ENCODE peak calls at places on chromosomes 11 and 22, in six cellular contexts. X, B, K, Z, N and P are unnamed samples.
A peak's percentile ranks its signal among the peaks of the same experiment; 100 is the strongest.

GRCh38 chr11:59416613-59417012 is 9.6 kb downstream of the OR5A2 start:
- DNase-seq in X (no peak), B (no peak), K (no peak), Z (no peak), N (no peak), P (no peak)

GRCh38 chr11:111603633-111604130 is 1.4 kb downstream of the SIK2 start:
- DNase-seq in X (no peak), B (no peak), K (no peak), Z (no peak), N (peak; percentile 49), P (peak; percentile 17)

GRCh38 chr11:93481279-93481678 is 61.9 kb downstream of the SMCO4 start:
- DNase-seq in X (no peak), B (no peak), K (no peak), Z (no peak), N (no peak), P (no peak)

GRCh38 chr22:42313804-42314581 is 43.5 kb upstream of the TCF20 start:
- DNase-seq in X (peak; percentile 45), B (peak; percentile 95), K (peak; percentile 77), Z (no peak), N (peak; percentile 15), P (peak; percentile 76)

GRCh38 chr11:20601221-20601914 is 2.0 kb downstream of the SLC6A5 start:
- DNase-seq in X (no peak), B (no peak), K (no peak), Z (no peak), N (no peak), P (no peak)

GRCh38 chr11:117458275-117459120 is 130.8 kb downstream of the CEP164 start:
- DNase-seq in X (no peak), B (no peak), K (no peak), Z (no peak), N (no peak), P (no peak)

GRCh38 chr22:22519591-22519990 is 479 bp downstream of the ZNF280A start:
- DNase-seq in X (peak; percentile 92), B (peak; percentile 48), K (peak; percentile 25), Z (no peak), N (no peak), P (no peak)

GRCh38 chr11:68012843-68013610 is 2.9 kb downstream of the ALDH3B1 start:
- DNase-seq in X (no peak), B (peak; percentile 96), K (peak; percentile 98), Z (no peak), N (no peak), P (no peak)

GRCh38 chr11:9180784-9181183 is 84.4 kb downstream of the DENND5A start:
- DNase-seq in X (no peak), B (no peak), K (peak; percentile 16), Z (no peak), N (peak; percentile 66), P (no peak)

GRCh38 chr11:61961570-61962212 is 5.7 kb downstream of the FTH1 start:
- DNase-seq in X (no peak), B (peak; percentile 84), K (peak; percentile 72), Z (no peak), N (no peak), P (no peak)

GRCh38 chr22:48581821-48582469 is 1245.7 kb downstream of the BRD1 start:
- DNase-seq in X (no peak), B (no peak), K (peak; percentile 25), Z (no peak), N (no peak), P (no peak)

GRCh38 chr22:24066872-24067271 is 55.8 kb downstream of the CABIN1 start:
- DNase-seq in X (no peak), B (no peak), K (no peak), Z (no peak), N (no peak), P (no peak)

GRCh38 chr22:26674211-26675190 is 17.1 kb downstream of the MIAT start:
- DNase-seq in X (no peak), B (no peak), K (no peak), Z (peak; percentile 37), N (no peak), P (no peak)

DNA sequence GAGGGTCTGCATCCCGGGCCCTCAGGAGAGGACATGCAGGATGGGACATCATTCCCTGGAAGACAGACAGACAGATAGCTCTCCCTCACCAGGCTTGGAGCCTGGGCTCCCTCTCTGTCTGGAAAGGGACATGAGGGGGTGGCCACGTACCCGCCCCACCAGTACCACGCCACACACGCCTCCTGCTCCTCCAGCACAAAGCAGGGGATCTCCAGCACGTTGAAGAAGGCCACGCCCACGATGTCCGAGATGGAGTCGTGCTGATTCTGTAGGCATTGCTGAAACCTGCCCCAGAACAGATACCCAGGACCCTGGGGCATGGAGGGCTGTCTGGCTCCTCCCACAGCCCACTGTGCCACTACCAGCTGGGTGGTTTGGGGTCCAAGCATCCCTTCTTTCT is 2.2 kb downstream of the PLA2G3 start:
- DNase-seq in X (no peak), B (no peak), K (no peak), Z (no peak), N (no peak), P (no peak)
- TF ChIP-seq MYC in X (no peak), B (no peak), K (no peak), Z (no peak), N (no peak), P (no peak)

GRCh38 chr22:46844606-46845210 is 82.3 kb downstream of the TBC1D22A start:
- DNase-seq in X (no peak), B (no peak), K (no peak), Z (no peak), N (no peak), P (no peak)
- H3K4me3 ChIP-seq in X (no peak overlapping the region), B (no peak overlapping the region), K (no peak overlapping the region), Z (no peak overlapping the region), N (no peak overlapping the region), P (no peak overlapping the region)

GRCh38 chr11:119584193-119585037 is 144.6 kb downstream of the NECTIN1 start:
- DNase-seq in X (peak; percentile 77), B (no peak), K (no peak), Z (no peak), N (peak; percentile 64), P (peak; percentile 96)
- TF ChIP-seq MYC in X (peak; percentile 60), B (no peak), K (no peak), Z (no peak), N (no peak), P (peak; percentile 70)

DNA sequence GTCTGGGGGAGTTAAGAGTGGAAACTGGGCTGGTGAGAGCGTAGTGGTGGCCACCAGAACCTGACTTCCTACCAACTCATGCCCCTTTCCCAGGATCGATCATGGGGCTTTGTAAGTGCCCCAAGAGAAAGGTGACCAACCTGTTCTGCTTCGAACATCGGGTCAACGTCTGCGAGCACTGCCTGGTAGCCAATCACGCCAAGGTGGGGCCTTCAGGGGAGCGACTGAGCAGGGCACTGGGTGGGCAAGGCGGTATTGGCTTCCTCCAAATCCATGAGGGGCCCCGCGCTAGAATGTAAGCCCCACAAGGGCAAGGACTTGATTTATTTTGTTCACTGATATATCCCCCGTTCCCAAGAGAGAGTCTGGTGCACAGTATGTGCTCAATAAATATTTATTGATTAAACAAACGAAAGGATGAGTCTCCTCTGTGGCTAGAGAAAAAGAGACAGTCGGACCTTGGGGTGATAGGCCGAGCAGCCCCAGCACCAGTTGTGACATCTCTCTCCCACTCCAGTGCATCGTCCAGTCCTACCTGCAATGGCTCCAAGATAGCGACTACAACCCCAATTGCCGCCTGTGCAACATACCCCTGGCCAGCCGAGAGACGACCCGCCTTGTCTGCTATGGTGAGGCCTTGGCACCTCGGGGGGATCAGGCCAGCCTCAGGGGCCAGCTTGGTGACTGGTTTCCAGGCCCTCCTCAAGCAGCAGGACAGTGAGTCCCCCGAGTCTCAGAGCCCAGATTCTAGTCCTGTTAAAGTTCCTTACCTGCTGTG is 765 bp downstream of the ZFPL1 start:
- DNase-seq in X (no peak), B (no peak), K (no peak), Z (no peak), N (no peak), P (no peak)
- H3K4me3 ChIP-seq in X (peak overlapping the region; percentile 81), B (peak overlapping the region; percentile 87), K (peak overlapping the region; percentile 82), Z (peak overlapping the region; percentile 86), N (peak overlapping the region; percentile 56), P (peak overlapping the region; percentile 96)

GRCh38 chr22:46752286-46752685 is 10.2 kb upstream of the TBC1D22A start:
- DNase-seq in X (no peak), B (no peak), K (no peak), Z (no peak), N (no peak), P (no peak)
- TF ChIP-seq MYC in X (no peak), B (no peak), K (no peak), Z (no peak), N (no peak), P (no peak)

DNA sequence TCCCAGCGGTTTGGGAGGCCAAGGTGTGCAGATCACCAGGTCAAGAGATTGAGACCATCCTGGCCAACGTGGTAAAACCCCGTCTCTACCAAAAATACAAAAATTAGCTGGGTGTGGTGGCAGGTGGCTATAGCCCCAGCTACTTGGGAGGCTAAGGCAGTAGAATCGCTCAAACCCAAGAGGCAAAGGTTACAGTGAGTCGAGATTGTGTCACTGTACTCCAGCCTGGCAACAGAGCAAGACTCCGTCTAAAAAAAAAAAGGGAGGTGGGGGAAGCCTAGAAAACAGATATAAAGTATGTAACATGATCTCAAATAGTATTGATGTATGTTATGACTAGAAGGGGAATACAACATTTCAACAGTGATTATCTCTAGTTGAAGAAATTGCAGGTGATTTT is 61.5 kb downstream of the SLC1A2 start:
- DNase-seq in X (no peak), B (no peak), K (no peak), Z (no peak), N (no peak), P (no peak)
- H3K4me3 ChIP-seq in X (no peak overlapping the region), B (no peak overlapping the region), K (no peak overlapping the region), Z (no peak overlapping the region), N (no peak overlapping the region), P (no peak overlapping the region)